ENCODE peak calls at places on chromosome 1, in six cellular contexts. X, W, Q, N, Y and P are unnamed samples.

GRCh38 chr1:44154049-44154448 is 12.6 kb upstream of the KLF18 start:
- DNase-seq in W (peak; percentile 26), X (no peak), Y (no peak), Q (no peak), N (peak; percentile 70), P (no peak)

GRCh38 chr1:7390604-7391000 is 380.5 kb upstream of the VAMP3 start:
- DNase-seq in N (no peak), W (no peak), Y (no peak), Q (peak; percentile 27), X (no peak), P (no peak)

GRCh38 chr1:155983191-155984023 is 5.1 kb upstream of the ARHGEF2 start:
- DNase-seq in Q (peak; percentile 88), W (peak; percentile 96), X (no peak), N (peak; percentile 74), Y (no peak), P (no peak)

GRCh38 chr1:10679521-10680220 is 116.8 kb downstream of the CASZ1 start:
- DNase-seq in W (peak; percentile 84), Q (no peak), N (peak; percentile 98), Y (no peak), X (no peak), P (no peak)

GRCh38 chr1:223102797-223103533 is 40.1 kb downstream of the TLR5 start:
- DNase-seq in Q (no peak), Y (no peak), W (peak; percentile 34), X (no peak), N (no peak), P (no peak)

GRCh38 chr1:23722652-23723051 is 20.6 kb upstream of the ELOA start:
- DNase-seq in W (no peak), X (no peak), Y (no peak), N (no peak), Q (no peak), P (no peak)

GRCh38 chr1:232319106-232319505 is 310.8 kb downstream of the SIPA1L2 start:
- DNase-seq in Q (no peak), X (no peak), W (no peak), Y (no peak), N (no peak), P (peak; percentile 49)

GRCh38 chr1:81695741-81696140 is 105.0 kb upstream of the ADGRL2 start:
- DNase-seq in X (no peak), W (peak; percentile 93), N (no peak), Q (no peak), Y (no peak), P (no peak)

GRCh38 chr1:36091141-36091540 is 2.4 kb downstream of the ADPRS start:
- DNase-seq in X (peak; percentile 38), N (no peak), W (no peak), Q (peak; percentile 35), Y (no peak), P (no peak)

GRCh38 chr1:37793773-37794371 is at the start of gene MANEAL:
- DNase-seq in Q (no peak), Y (no peak), W (peak; percentile 61), N (peak; percentile 67), X (peak; percentile 55), P (peak; percentile 69)
- H3K4me3 ChIP-seq in Q (peak within 1 kb of the TSS; percentile 60), Y (peak within 1 kb of the TSS; percentile 61), W (peak within 1 kb of the TSS; percentile 51), N (peak within 1 kb of the TSS; percentile 67), X (peak within 1 kb of the TSS; percentile 53), P (peak within 1 kb of the TSS; percentile 62)

GRCh38 chr1:57467825-57468224 is 44.0 kb upstream of the DAB1 start:
- DNase-seq in X (no peak), Q (no peak), W (no peak), Y (no peak), N (no peak), P (no peak)
- H3K4me1 ChIP-seq in X (no peaks in the 10 kb centered on the region), Q (no peaks in the 10 kb centered on the region), W (peaks cover 8% of the 10 kb centered on the region), Y (no peaks in the 10 kb centered on the region), N (peaks cover 20% of the 10 kb centered on the region), P (no peaks in the 10 kb centered on the region)

GRCh38 chr1:29171089-29171488 is 10.6 kb downstream of the SRSF4 start:
- DNase-seq in W (no peak), Q (no peak), N (no peak), Y (no peak), X (no peak), P (no peak)
- H3K36me3 ChIP-seq in W (peaks cover 1% of the 10 kb centered on the region), Q (peaks cover 7% of the 10 kb centered on the region), N (no peaks in the 10 kb centered on the region), Y (peaks cover 6% of the 10 kb centered on the region), X (no peaks in the 10 kb centered on the region), P (peaks cover 28% of the 10 kb centered on the region)

GRCh38 chr1:101308001-101308659 is 71.3 kb downstream of the S1PR1 start:
- DNase-seq in X (no peak), Q (no peak), N (no peak), W (no peak), Y (no peak), P (no peak)
- H3K4me3 ChIP-seq in X (no peak overlapping the region), Q (no peak overlapping the region), N (no peak overlapping the region), W (no peak overlapping the region), Y (no peak overlapping the region), P (no peak overlapping the region)

GRCh38 chr1:154441241-154441888 is 36.2 kb downstream of the IL6R start:
- DNase-seq in Q (no peak), N (no peak), Y (no peak), W (no peak), X (no peak), P (no peak)
- H3K4me1 ChIP-seq in Q (peaks cover 80% of the 10 kb centered on the region), N (no peaks in the 10 kb centered on the region), Y (peaks cover 7% of the 10 kb centered on the region), W (peaks cover 28% of the 10 kb centered on the region), X (no peaks in the 10 kb centered on the region), P (peaks cover 38% of the 10 kb centered on the region)